ENCODE peak calls at places on chromosome 3, in ten cellular contexts. Q, K, M, S, B, P, N, G, A and I are unnamed samples.

GRCh38 chr3:33919312-33919711 is 120.9 kb downstream of the PDCD6IP start:
- DNase-seq in Q (no peak), K (no peak), M (peak), S (no peak), B (no peak), P (no peak), N (no peak), G (no peak), A (no peak), I (no peak)

GRCh38 chr3:121545049-121545563 is 682 bp downstream of the POLQ start:
- DNase-seq in Q (no peak), K (no peak), M (peak), S (no peak), B (no peak), P (no peak), N (peak), G (peak), A (no peak), I (peak)

GRCh38 chr3:178289544-178290160 is 246.6 kb upstream of the KCNMB2 start:
- DNase-seq in Q (no peak), K (no peak), M (no peak), S (no peak), B (peak), P (no peak), N (no peak), G (peak), A (no peak), I (no peak)

GRCh38 chr3:25719321-25719720 is 54.6 kb upstream of the TOP2B start:
- DNase-seq in Q (no peak), K (no peak), M (no peak), S (no peak), B (no peak), P (no peak), N (no peak), G (no peak), A (no peak), I (no peak)

GRCh38 chr3:126087552-126088175 is 3.7 kb upstream of the SLC41A3 start:
- DNase-seq in Q (no peak), K (no peak), M (no peak), S (no peak), B (no peak), P (no peak), N (peak), G (no peak), A (no peak), I (no peak)

GRCh38 chr3:60839242-60839641 is 412.0 kb downstream of the FHIT start:
- DNase-seq in Q (peak), K (peak), M (peak), S (no peak), B (no peak), P (no peak), N (peak), G (no peak), A (no peak), I (no peak)

GRCh38 chr3:71651625-71652024 is 68.1 kb upstream of the FOXP1 start:
- DNase-seq in Q (no peak), K (no peak), M (no peak), S (no peak), B (no peak), P (no peak), N (no peak), G (no peak), A (no peak), I (no peak)

GRCh38 chr3:138465927-138466326 is 31.5 kb downstream of the ESYT3 start:
- DNase-seq in Q (no peak), K (no peak), M (peak), S (no peak), B (no peak), P (peak), N (no peak), G (peak), A (no peak), I (no peak)

GRCh38 chr3:174620138-174620537 is 239.0 kb upstream of the NAALADL2 start:
- DNase-seq in Q (no peak), K (no peak), M (peak), S (no peak), B (no peak), P (no peak), N (peak), G (peak), A (peak), I (peak)

GRCh38 chr3:187150599-187150998 is 11.3 kb upstream of the RPL39L start:
- DNase-seq in Q (no peak), K (no peak), M (no peak), S (peak), B (peak), P (no peak), N (peak), G (no peak), A (no peak), I (no peak)

GRCh38 chr3:33645060-33645841 is 72.8 kb downstream of the CLASP2 start:
- DNase-seq in Q (no peak), K (peak), M (peak), S (peak), B (no peak), P (peak), N (peak), G (peak), A (no peak), I (peak)

GRCh38 chr3:124861041-124861440 is 26.1 kb downstream of the ITGB5 start:
- DNase-seq in Q (no peak), K (no peak), M (no peak), S (no peak), B (no peak), P (no peak), N (no peak), G (peak), A (no peak), I (no peak)

GRCh38 chr3:49377483-49377882 is 19.3 kb upstream of the GPX1 start:
- DNase-seq in Q (no peak), K (no peak), M (peak), S (peak), B (peak), P (no peak), N (no peak), G (peak), A (no peak), I (peak)

GRCh38 chr3:5568451-5568850 is 380.9 kb downstream of the EDEM1 start:
- DNase-seq in Q (no peak), K (no peak), M (no peak), S (no peak), B (peak), P (no peak), N (peak), G (no peak), A (peak), I (no peak)

GRCh38 chr3:149390316-149390715 is 12.9 kb upstream of the TM4SF1 start:
- DNase-seq in Q (no peak), K (no peak), M (no peak), S (no peak), B (no peak), P (no peak), N (no peak), G (no peak), A (no peak), I (no peak)

GRCh38 chr3:6929918-6930317 is 69.0 kb downstream of the GRM7 start:
- DNase-seq in Q (no peak), K (no peak), M (no peak), S (no peak), B (no peak), P (no peak), N (no peak), G (no peak), A (no peak), I (no peak)

GRCh38 chr3:32961189-32961715 is 9.8 kb downstream of the CCR4 start:
- DNase-seq in Q (no peak), K (no peak), M (no peak), S (peak), B (no peak), P (no peak), N (no peak), G (no peak), A (no peak), I (no peak)

GRCh38 chr3:141243295-141243707 is 11.7 kb downstream of the PXYLP1 start:
- DNase-seq in Q (no peak), K (no peak), M (peak), S (peak), B (no peak), P (no peak), N (no peak), G (peak), A (no peak), I (peak)

GRCh38 chr3:58271901-58272501 is 34.0 kb upstream of the RPP14 start:
- DNase-seq in Q (no peak), K (no peak), M (peak), S (no peak), B (peak), P (no peak), N (no peak), G (peak), A (peak), I (peak)

GRCh38 chr3:38227989-38228388 is 37.6 kb upstream of the SLC22A13 start:
- DNase-seq in Q (no peak), K (no peak), M (peak), S (no peak), B (no peak), P (no peak), N (no peak), G (peak), A (no peak), I (peak)

GRCh38 chr3:111577798-111578685 is 17.1 kb downstream of the ZBED2 start:
- DNase-seq in Q (peak), K (no peak), M (peak), S (no peak), B (peak), P (peak), N (peak), G (peak), A (peak), I (peak)

GRCh38 chr3:39220551-39221530 is 28.4 kb upstream of the XIRP1 start:
- DNase-seq in Q (no peak), K (peak), M (no peak), S (no peak), B (peak), P (no peak), N (no peak), G (no peak), A (no peak), I (no peak)

GRCh38 chr3:126887686-126888085 is 95.2 kb upstream of the PLXNA1 start:
- DNase-seq in Q (no peak), K (no peak), M (no peak), S (no peak), B (no peak), P (no peak), N (no peak), G (no peak), A (no peak), I (no peak)

GRCh38 chr3:10299175-10299574 is 6.4 kb upstream of the GHRL start:
- DNase-seq in Q (no peak), K (no peak), M (no peak), S (no peak), B (no peak), P (no peak), N (no peak), G (peak), A (no peak), I (peak)

GRCh38 chr3:9416139-9416780 is 18.8 kb downstream of the SETD5 start:
- DNase-seq in Q (no peak), K (no peak), M (peak), S (no peak), B (no peak), P (no peak), N (no peak), G (peak), A (no peak), I (no peak)

GRCh38 chr3:62252614-62253147 is 120.7 kb downstream of the FEZF2 start:
- DNase-seq in Q (no peak), K (no peak), M (peak), S (no peak), B (no peak), P (no peak), N (no peak), G (peak), A (no peak), I (peak)

GRCh38 chr3:183253364-183253960 is 409 bp downstream of the B3GNT5 start:
- DNase-seq in Q (peak), K (no peak), M (peak), S (no peak), B (peak), P (no peak), N (no peak), G (peak), A (no peak), I (peak)

GRCh38 chr3:38567498-38567897 is 71.4 kb downstream of the EXOG start:
- DNase-seq in Q (no peak), K (no peak), M (no peak), S (no peak), B (no peak), P (no peak), N (no peak), G (no peak), A (no peak), I (no peak)

GRCh38 chr3:111831840-111832239 is 27.2 kb upstream of the PHLDB2 start:
- DNase-seq in Q (no peak), K (no peak), M (peak), S (no peak), B (peak), P (no peak), N (no peak), G (peak), A (no peak), I (no peak)

GRCh38 chr3:106809633-106810460 is 567.4 kb upstream of the CCDC54 start:
- DNase-seq in Q (no peak), K (no peak), M (peak), S (no peak), B (no peak), P (peak), N (no peak), G (peak), A (no peak), I (peak)

GRCh38 chr3:154040283-154040682 is 80.9 kb upstream of the ARHGEF26 start:
- DNase-seq in Q (no peak), K (no peak), M (no peak), S (no peak), B (peak), P (peak), N (no peak), G (peak), A (peak), I (peak)

GRCh38 chr3:173977747-173978146 is 580.2 kb downstream of the NLGN1 start:
- DNase-seq in Q (no peak), K (no peak), M (peak), S (no peak), B (no peak), P (no peak), N (no peak), G (no peak), A (no peak), I (peak)

GRCh38 chr3:23710555-23710954 is 95.2 kb upstream of the UBE2E1 start:
- DNase-seq in Q (no peak), K (no peak), M (peak), S (no peak), B (no peak), P (no peak), N (peak), G (peak), A (no peak), I (no peak)